ENCODE peak calls at places on chromosomes 6 and 20, in eight cellular contexts. H is progenitor cell of endocrine pancreas; P is BE2C; D is Calu3; F is RWPE1; E is CD8-positive, alpha-beta T cell; M is fibroblast of the aortic adventitia; Q is hepatocyte. R is an unnamed sample.

GRCh38 chr20:40535816-40536215 is 153.2 kb downstream of the MAFB start:
- DNase-seq in H (no peak), P (no peak), D (no peak), F (no peak), E (no peak), M (no peak), Q (no peak), R (no peak)

GRCh38 chr6:91653954-91654843 is 1067.3 kb upstream of the MAP3K7 start:
- DNase-seq in H (no peak), P (no peak), D (no peak), F (no peak), E (no peak), M (no peak), Q (no peak), R (no peak)

GRCh38 chr6:36947570-36948351 is 6.8 kb upstream of the PI16 start:
- DNase-seq in H (no peak), P (no peak), D (peak; percentile 70), F (no peak), E (peak; percentile 49), M (no peak), Q (no peak), R (no peak)

GRCh38 chr20:46509523-46509922 is 3.8 kb downstream of the ZNF334 start:
- DNase-seq in H (no peak), P (no peak), D (no peak), F (no peak), E (no peak), M (no peak), Q (no peak), R (no peak)

GRCh38 chr6:47106216-47106615 is 64.1 kb upstream of the ADGRF1 start:
- DNase-seq in H (no peak), P (no peak), D (no peak), F (no peak), E (no peak), M (no peak), Q (no peak), R (no peak)

GRCh38 chr6:28522594-28523557 is 2.8 kb upstream of the GPX5 start:
- DNase-seq in H (no peak), P (no peak), D (no peak), F (no peak), E (peak; percentile 51), M (no peak), Q (no peak), R (no peak)

GRCh38 chr6:6351626-6352025 is 31.2 kb upstream of the F13A1 start:
- DNase-seq in H (no peak), P (no peak), D (no peak), F (peak; percentile 4), E (no peak), M (no peak), Q (no peak), R (no peak)

GRCh38 chr6:71410681-71411080 is 122.1 kb downstream of the OGFRL1 start:
- DNase-seq in H (no peak), P (no peak), D (no peak), F (no peak), E (no peak), M (no peak), Q (no peak), R (no peak)

GRCh38 chr6:64736421-64736950 is 970.5 kb downstream of the EYS start:
- DNase-seq in H (no peak), P (no peak), D (no peak), F (no peak), E (no peak), M (no peak), Q (no peak), R (no peak)

GRCh38 chr6:64729522-64729921 is 977.5 kb downstream of the EYS start:
- DNase-seq in H (no peak), P (no peak), D (no peak), F (no peak), E (no peak), M (no peak), Q (no peak), R (no peak)

GRCh38 chr6:64733433-64733832 is 973.6 kb downstream of the EYS start:
- DNase-seq in H (no peak), P (peak; percentile 26), D (no peak), F (no peak), E (no peak), M (no peak), Q (no peak), R (no peak)

GRCh38 chr6:64737418-64737817 is 969.6 kb downstream of the EYS start:
- DNase-seq in H (no peak), P (no peak), D (no peak), F (no peak), E (no peak), M (no peak), Q (no peak), R (no peak)

DNA sequence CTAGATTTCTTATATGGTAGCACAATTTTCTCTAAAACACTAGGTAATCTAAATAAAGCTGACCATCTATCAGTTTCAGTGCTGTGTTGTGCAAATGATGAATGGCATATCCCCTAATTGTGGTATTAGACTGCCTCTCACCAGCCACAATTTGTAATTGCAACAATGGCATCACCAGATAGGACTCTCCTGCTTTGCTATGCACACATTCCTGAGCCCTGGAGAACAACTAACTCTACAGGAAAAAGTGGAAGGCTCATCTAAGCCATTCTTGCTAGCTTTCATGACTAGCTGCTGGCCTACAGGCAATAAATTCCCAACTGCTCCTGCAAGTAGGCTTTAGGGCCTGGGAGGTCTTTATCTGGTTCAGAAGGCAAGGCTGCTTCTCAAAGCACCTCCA is 974.1 kb downstream of the EYS start:
- DNase-seq in H (no peak), P (no peak), D (no peak), F (peak; percentile 1), E (no peak), M (no peak), Q (no peak), R (no peak)
- TF ChIP-seq CTCF in H (no peak), P (peak; percentile 46), D (no peak), F (no peak), E (no peak), M (no peak), Q (peak; percentile 37), R (no peak)

GRCh38 chr20:48830826-48831318 is 3.1 kb upstream of the PREX1 start:
- DNase-seq in H (no peak), P (no peak), D (no peak), F (no peak), E (no peak), M (no peak), Q (no peak), R (no peak)
- TF ChIP-seq CTCF in H (no peak), P (no peak), D (no peak), F (no peak), E (no peak), M (no peak), Q (no peak), R (no peak)

DNA sequence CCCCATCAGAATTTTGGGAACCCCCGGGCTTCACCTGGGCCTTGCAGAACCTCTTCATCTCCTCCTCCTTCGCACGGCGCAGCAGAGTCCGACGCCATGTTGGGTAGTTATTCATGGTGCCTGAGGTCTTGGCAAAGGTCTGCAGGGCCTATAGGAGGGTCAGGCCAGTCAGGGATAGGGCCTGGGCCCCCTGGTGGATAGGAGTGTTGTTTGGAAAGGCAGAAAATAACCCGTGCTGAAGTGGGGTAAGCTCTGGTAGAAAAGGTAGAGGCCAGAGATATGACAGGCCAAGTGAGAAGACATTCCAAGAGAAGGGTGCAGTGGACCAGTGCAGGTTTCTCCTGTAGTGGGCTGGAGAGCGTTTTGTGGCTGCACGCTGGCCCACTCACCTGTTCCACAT is 4.9 kb downstream of the SMPD2 start:
- DNase-seq in H (no peak), P (no peak), D (no peak), F (no peak), E (no peak), M (no peak), Q (no peak), R (no peak)
- TF ChIP-seq CTCF in H (peak; percentile 18), P (peak; percentile 30), D (no peak), F (no peak), E (no peak), M (no peak), Q (peak; percentile 5), R (no peak)

GRCh38 chr6:147970970-147971369 is 371.7 kb upstream of the SASH1 start:
- DNase-seq in H (no peak), P (no peak), D (no peak), F (no peak), E (no peak), M (no peak), Q (no peak), R (no peak)
- TF ChIP-seq CTCF in H (peak; percentile 20), P (peak; percentile 24), D (no peak), F (no peak), E (no peak), M (no peak), Q (peak; percentile 26), R (no peak)

GRCh38 chr20:23774081-23774480 is 23.3 kb upstream of the CST1 start:
- DNase-seq in H (no peak), P (no peak), D (no peak), F (no peak), E (no peak), M (no peak), Q (no peak), R (no peak)

GRCh38 chr20:23770384-23770783 is 19.6 kb upstream of the CST1 start:
- DNase-seq in H (no peak), P (no peak), D (no peak), F (no peak), E (no peak), M (no peak), Q (no peak), R (no peak)

GRCh38 chr20:23773579-23773978 is 22.8 kb upstream of the CST1 start:
- DNase-seq in H (no peak), P (no peak), D (no peak), F (no peak), E (no peak), M (no peak), Q (no peak), R (no peak)

GRCh38 chr20:23773127-23773526 is 22.4 kb upstream of the CST1 start:
- DNase-seq in H (no peak), P (no peak), D (no peak), F (no peak), E (no peak), M (no peak), Q (no peak), R (no peak)

GRCh38 chr20:23776067-23776771 is 25.5 kb upstream of the CST1 start:
- DNase-seq in H (no peak), P (no peak), D (no peak), F (no peak), E (no peak), M (no peak), Q (no peak), R (no peak)
- TF ChIP-seq CTCF in H (peak; percentile 27), P (no peak), D (no peak), F (no peak), E (no peak), M (no peak), Q (no peak), R (no peak)